ENCODE peak calls at places on chromosome 17, in four cellular contexts. One of them, this sample, is unnamed.

GRCh38 chr17:43360739-43361498 is 37.9 kb upstream of the ARL4D start:
- DNase-seq in cardiac muscle cell: peak; percentile 98
- DNase-seq in fibroblast of mammary gland: peak; percentile 100
- DNase-seq in omental fat pad: peak; percentile 47
- DNase-seq in this sample: peak; percentile 54

GRCh38 chr17:77319211-77320031 is 178.7 kb downstream of the SEC14L1 start:
- DNase-seq in omental fat pad: peak; percentile 70
- DNase-seq in cardiac muscle cell: no peak
- DNase-seq in fibroblast of mammary gland: peak; percentile 91
- DNase-seq in this sample: peak; percentile 68

GRCh38 chr17:66903781-66904180 is 60.7 kb upstream of the CACNG4 start:
- DNase-seq in cardiac muscle cell: no peak
- DNase-seq in omental fat pad: no peak
- DNase-seq in fibroblast of mammary gland: no peak
- DNase-seq in this sample: no peak

GRCh38 chr17:78580277-78580804 is 3.1 kb upstream of the DNAH17 start:
- DNase-seq in omental fat pad: no peak
- DNase-seq in cardiac muscle cell: no peak
- DNase-seq in fibroblast of mammary gland: no peak
- DNase-seq in this sample: no peak

GRCh38 chr17:35254107-35254802 is 11.4 kb downstream of the SLFN5 start:
- DNase-seq in omental fat pad: peak; percentile 38
- DNase-seq in fibroblast of mammary gland: peak; percentile 99
- DNase-seq in cardiac muscle cell: peak; percentile 3
- DNase-seq in this sample: no peak

GRCh38 chr17:35315283-35315682 is 58.1 kb downstream of the SLFN11 start:
- DNase-seq in omental fat pad: no peak
- DNase-seq in fibroblast of mammary gland: peak; percentile 95
- DNase-seq in cardiac muscle cell: no peak
- DNase-seq in this sample: no peak

GRCh38 chr17:79393358-79394038 is 217.4 kb downstream of the RBFOX3 start:
- DNase-seq in omental fat pad: peak; percentile 88
- DNase-seq in fibroblast of mammary gland: peak; percentile 54
- DNase-seq in cardiac muscle cell: peak; percentile 91
- DNase-seq in this sample: peak; percentile 72

GRCh38 chr17:83176272-83176955 is 97.0 kb downstream of the METRNL start:
- DNase-seq in omental fat pad: no peak
- DNase-seq in fibroblast of mammary gland: no peak
- DNase-seq in cardiac muscle cell: no peak
- DNase-seq in this sample: no peak

GRCh38 chr17:63703029-63703428 is 3.1 kb upstream of the LIMD2 start:
- DNase-seq in omental fat pad: no peak
- DNase-seq in fibroblast of mammary gland: no peak
- DNase-seq in cardiac muscle cell: no peak
- DNase-seq in this sample: no peak

GRCh38 chr17:29933379-29933778 is 3.4 kb upstream of the SSH2 start:
- DNase-seq in omental fat pad: no peak
- DNase-seq in cardiac muscle cell: peak; percentile 53
- DNase-seq in fibroblast of mammary gland: peak; percentile 43
- DNase-seq in this sample: no peak

GRCh38 chr17:8445536-8445935 is 9.9 kb downstream of the NDEL1 start:
- DNase-seq in fibroblast of mammary gland: no peak
- DNase-seq in omental fat pad: no peak
- DNase-seq in cardiac muscle cell: no peak
- DNase-seq in this sample: no peak

GRCh38 chr17:4947010-4947410 is 1.3 kb downstream of the PFN1 start:
- DNase-seq in cardiac muscle cell: peak; percentile 60
- DNase-seq in omental fat pad: no peak
- DNase-seq in fibroblast of mammary gland: no peak
- DNase-seq in this sample: no peak

GRCh38 chr17:5921919-5922318 is 148.3 kb upstream of the WSCD1 start:
- DNase-seq in cardiac muscle cell: no peak
- DNase-seq in fibroblast of mammary gland: no peak
- DNase-seq in omental fat pad: no peak
- DNase-seq in this sample: no peak

GRCh38 chr17:15341385-15341849 is at the start of gene TEKT3:
- DNase-seq in fibroblast of mammary gland: peak; percentile 66
- DNase-seq in cardiac muscle cell: peak; percentile 95
- DNase-seq in omental fat pad: peak; percentile 73
- DNase-seq in this sample: peak; percentile 83

GRCh38 chr17:72135546-72136325 is 14.9 kb downstream of the SOX9 start:
- DNase-seq in cardiac muscle cell: no peak
- DNase-seq in omental fat pad: no peak
- DNase-seq in fibroblast of mammary gland: peak; percentile 33
- DNase-seq in this sample: no peak

GRCh38 chr17:2881295-2881694 is 85.1 kb downstream of the RAP1GAP2 start:
- DNase-seq in cardiac muscle cell: no peak
- DNase-seq in omental fat pad: no peak
- DNase-seq in fibroblast of mammary gland: no peak
- DNase-seq in this sample: no peak

GRCh38 chr17:64164592-64165285 is 34.8 kb upstream of the ERN1 start:
- DNase-seq in omental fat pad: no peak
- DNase-seq in fibroblast of mammary gland: no peak
- DNase-seq in cardiac muscle cell: no peak
- DNase-seq in this sample: no peak

GRCh38 chr17:13885953-13886889 is 183.1 kb upstream of the COX10 start:
- DNase-seq in fibroblast of mammary gland: peak; percentile 5
- DNase-seq in cardiac muscle cell: peak; percentile 49
- DNase-seq in omental fat pad: no peak
- DNase-seq in this sample: no peak

GRCh38 chr17:39563476-39563875 is 44.2 kb downstream of the NEUROD2 start:
- DNase-seq in cardiac muscle cell: no peak
- DNase-seq in fibroblast of mammary gland: no peak
- DNase-seq in omental fat pad: no peak
- DNase-seq in this sample: no peak

GRCh38 chr17:60305141-60305540 is 86.8 kb downstream of the USP32 start:
- DNase-seq in fibroblast of mammary gland: no peak
- DNase-seq in omental fat pad: no peak
- DNase-seq in cardiac muscle cell: no peak
- DNase-seq in this sample: no peak

GRCh38 chr17:79391808-79392233 is 219.0 kb downstream of the RBFOX3 start:
- DNase-seq in cardiac muscle cell: peak; percentile 93
- DNase-seq in fibroblast of mammary gland: peak; percentile 58
- DNase-seq in omental fat pad: peak; percentile 60
- DNase-seq in this sample: peak; percentile 86

GRCh38 chr17:42895185-42895555 is 5.4 kb upstream of the G6PC1 start:
- DNase-seq in omental fat pad: no peak
- DNase-seq in cardiac muscle cell: no peak
- DNase-seq in fibroblast of mammary gland: peak; percentile 92
- DNase-seq in this sample: no peak

GRCh38 chr17:7587420-7587786 is 2.5 kb downstream of the SOX15 start:
- DNase-seq in omental fat pad: no peak
- DNase-seq in fibroblast of mammary gland: peak; percentile 95
- DNase-seq in cardiac muscle cell: no peak
- DNase-seq in this sample: no peak

GRCh38 chr17:48294989-48295892 is 134.8 kb downstream of the SKAP1 start:
- DNase-seq in omental fat pad: no peak
- DNase-seq in fibroblast of mammary gland: peak; percentile 3
- DNase-seq in cardiac muscle cell: no peak
- DNase-seq in this sample: no peak

GRCh38 chr17:56110463-56111138 is 42.7 kb upstream of the ANKFN1 start:
- DNase-seq in cardiac muscle cell: no peak
- DNase-seq in fibroblast of mammary gland: no peak
- DNase-seq in omental fat pad: no peak
- DNase-seq in this sample: no peak

GRCh38 chr17:35568561-35568960 is 7.9 kb upstream of the SLFN14 start:
- DNase-seq in cardiac muscle cell: no peak
- DNase-seq in omental fat pad: no peak
- DNase-seq in fibroblast of mammary gland: peak; percentile 73
- DNase-seq in this sample: no peak

DNA sequence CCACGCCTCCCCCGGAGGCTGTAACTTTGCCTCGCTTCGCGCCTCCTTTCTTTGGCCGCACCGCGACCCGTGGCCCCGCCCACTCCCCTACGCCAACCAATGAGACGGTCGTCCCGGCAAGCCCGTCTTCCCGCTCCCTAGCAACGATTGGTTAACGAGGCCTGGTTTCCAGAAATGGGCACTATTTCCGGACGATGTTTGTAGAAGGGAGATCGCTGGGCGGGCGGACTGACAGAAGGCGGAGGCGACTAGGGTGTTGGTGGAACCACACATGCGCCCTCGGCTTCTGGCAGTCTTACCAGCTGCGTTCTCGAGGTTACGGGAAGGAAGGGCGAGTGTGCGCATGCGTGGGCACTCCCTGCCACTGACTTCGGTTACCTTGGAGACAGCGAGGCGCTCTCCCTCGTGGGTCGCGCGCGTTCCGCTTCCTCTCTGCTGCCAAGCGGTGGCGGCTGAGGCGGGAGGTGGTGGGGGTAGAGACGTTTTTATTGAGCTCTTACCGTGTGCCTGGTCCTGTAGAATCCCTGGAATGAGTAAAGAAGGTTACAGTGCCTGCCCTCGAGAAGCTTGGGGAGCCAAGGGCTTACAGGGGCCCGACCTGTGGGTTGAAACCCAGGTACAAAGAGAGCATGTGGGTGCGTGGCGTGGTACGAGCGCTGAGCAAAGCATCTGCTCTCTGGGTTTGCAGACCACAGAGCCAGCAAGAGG is 447 bp upstream of the MAP3K14 start:
- DNase-seq in cardiac muscle cell: peak; percentile 100
- DNase-seq in omental fat pad: peak; percentile 98
- DNase-seq in fibroblast of mammary gland: peak; percentile 100
- DNase-seq in this sample: peak; percentile 100
- TF ChIP-seq CTCF in cardiac muscle cell: no peak
- TF ChIP-seq CTCF in omental fat pad: no peak
- TF ChIP-seq CTCF in fibroblast of mammary gland: no peak
- TF ChIP-seq CTCF in this sample: no peak

GRCh38 chr17:75059369-75060345 is 12.6 kb downstream of the KCTD2 start:
- DNase-seq in cardiac muscle cell: no peak
- DNase-seq in fibroblast of mammary gland: peak; percentile 80
- DNase-seq in omental fat pad: no peak
- DNase-seq in this sample: no peak
- TF ChIP-seq CTCF in cardiac muscle cell: peak; percentile 54
- TF ChIP-seq CTCF in fibroblast of mammary gland: peak; percentile 63
- TF ChIP-seq CTCF in omental fat pad: no peak
- TF ChIP-seq CTCF in this sample: no peak

DNA sequence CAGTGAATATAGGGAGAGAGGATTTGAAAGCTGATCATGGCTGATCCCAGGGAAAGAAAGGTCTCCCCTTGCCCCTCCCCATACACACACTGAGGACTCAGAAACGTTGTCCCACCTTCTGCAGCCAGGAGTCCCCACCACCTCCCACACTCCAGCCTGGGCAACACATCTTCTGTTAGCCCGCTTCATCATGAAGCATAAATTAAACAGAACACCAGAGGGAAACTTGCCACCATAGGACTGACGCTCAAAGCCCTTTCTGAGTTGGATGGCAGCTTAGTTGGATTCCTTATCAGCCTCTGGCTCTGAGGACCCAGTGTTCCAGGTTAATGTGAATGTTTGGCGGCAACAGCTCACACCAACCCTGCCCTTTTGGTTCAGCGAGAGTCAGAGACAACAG is 33.9 kb downstream of the ARHGAP27 start:
- DNase-seq in fibroblast of mammary gland: no peak
- DNase-seq in omental fat pad: no peak
- DNase-seq in cardiac muscle cell: no peak
- DNase-seq in this sample: no peak
- TF ChIP-seq CTCF in fibroblast of mammary gland: no peak
- TF ChIP-seq CTCF in omental fat pad: no peak
- TF ChIP-seq CTCF in cardiac muscle cell: no peak
- TF ChIP-seq CTCF in this sample: no peak

GRCh38 chr17:17836250-17836817 is 452 bp downstream of the SREBF1 start:
- DNase-seq in fibroblast of mammary gland: peak; percentile 91
- DNase-seq in cardiac muscle cell: peak; percentile 98
- DNase-seq in omental fat pad: peak; percentile 91
- DNase-seq in this sample: peak; percentile 97
- TF ChIP-seq CTCF in fibroblast of mammary gland: no peak
- TF ChIP-seq CTCF in cardiac muscle cell: no peak
- TF ChIP-seq CTCF in omental fat pad: no peak
- TF ChIP-seq CTCF in this sample: no peak

GRCh38 chr17:37527249-37527851 is 37.7 kb downstream of the DUSP14 start:
- DNase-seq in omental fat pad: no peak
- DNase-seq in cardiac muscle cell: peak; percentile 61
- DNase-seq in fibroblast of mammary gland: peak; percentile 64
- DNase-seq in this sample: no peak
- TF ChIP-seq CTCF in omental fat pad: no peak
- TF ChIP-seq CTCF in cardiac muscle cell: peak; percentile 71
- TF ChIP-seq CTCF in fibroblast of mammary gland: peak; percentile 75
- TF ChIP-seq CTCF in this sample: peak; percentile 65

GRCh38 chr17:73478768-73479424 is 165.3 kb downstream of the SDK2 start:
- DNase-seq in omental fat pad: no peak
- DNase-seq in fibroblast of mammary gland: no peak
- DNase-seq in cardiac muscle cell: no peak
- DNase-seq in this sample: no peak
- TF ChIP-seq CTCF in omental fat pad: no peak
- TF ChIP-seq CTCF in fibroblast of mammary gland: no peak
- TF ChIP-seq CTCF in cardiac muscle cell: no peak
- TF ChIP-seq CTCF in this sample: no peak

DNA sequence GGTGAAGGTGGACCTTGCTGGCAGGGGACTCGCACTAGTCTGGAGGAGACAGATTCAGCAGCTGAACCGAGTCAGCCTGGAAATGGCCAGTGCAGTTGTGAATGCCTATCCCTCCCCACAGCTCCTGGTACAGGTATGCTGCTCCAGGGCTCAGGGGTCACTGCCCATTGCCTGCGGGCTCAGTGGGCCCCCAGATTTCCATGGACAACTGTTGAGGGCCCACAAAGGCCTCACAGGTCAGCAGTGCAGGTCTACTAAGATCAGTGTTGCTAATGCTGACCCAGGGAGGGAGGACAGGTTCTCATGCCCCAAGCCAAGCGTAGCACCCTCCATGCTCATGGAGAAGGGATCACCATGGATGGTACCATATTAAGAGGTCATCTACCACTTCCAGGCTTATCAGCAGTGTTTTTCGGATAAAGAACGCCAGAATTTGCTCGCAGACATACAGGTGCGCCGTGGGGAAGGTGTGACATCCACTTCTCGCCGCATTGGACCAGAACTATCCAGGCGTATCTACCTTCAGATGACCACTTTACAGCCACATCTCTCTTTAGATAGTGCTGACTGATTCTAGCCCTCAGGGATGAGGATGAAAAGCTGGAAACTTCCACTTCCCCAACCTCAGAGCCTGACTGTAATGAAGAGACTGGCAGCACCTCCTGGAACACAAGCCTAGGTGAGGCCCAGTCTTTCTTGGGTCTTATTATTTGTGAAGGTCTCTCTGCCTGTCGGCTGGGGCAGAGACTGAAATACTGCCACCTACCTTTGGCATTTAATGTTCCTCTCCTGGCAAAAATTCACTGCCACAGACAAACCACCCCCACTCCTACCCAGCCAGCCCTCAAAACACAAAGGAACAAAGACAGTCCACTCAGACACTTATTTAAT is 7.6 kb downstream of the EME1 start:
- DNase-seq in fibroblast of mammary gland: no peak
- DNase-seq in omental fat pad: no peak
- DNase-seq in cardiac muscle cell: no peak
- DNase-seq in this sample: no peak
- TF ChIP-seq CTCF in fibroblast of mammary gland: peak; percentile 23
- TF ChIP-seq CTCF in omental fat pad: no peak
- TF ChIP-seq CTCF in cardiac muscle cell: no peak
- TF ChIP-seq CTCF in this sample: no peak

This sample was measured in mesothelial cell of epicardium.